ENCODE peak calls at places on chromosomes 12 and 14, in four cellular contexts. Z is CD8-positive, alpha-beta memory T cell; Y is KG1; P is AG04449. Q is an unnamed sample.

GRCh38 chr12:10867381-10867780 is 16.7 kb downstream of the PRH1 start:
- DNase-seq in Z (no peak), Y (no peak), P (no peak), Q (no peak)

GRCh38 chr12:108665608-108666202 is 32.0 kb upstream of the SELPLG start:
- DNase-seq in Z (no peak), Y (no peak), P (no peak), Q (no peak)

GRCh38 chr12:108193922-108194321 is 64.8 kb downstream of the WSCD2 start:
- DNase-seq in Z (no peak), Y (no peak), P (no peak), Q (no peak)

GRCh38 chr12:31900271-31900670 is 58.9 kb upstream of the RESF1 start:
- DNase-seq in Z (no peak), Y (no peak), P (no peak), Q (no peak)

GRCh38 chr12:68939500-68939899 is 6.5 kb upstream of the CPM start:
- DNase-seq in Z (no peak), Y (no peak), P (no peak), Q (no peak)

GRCh38 chr14:32648434-32648833 is 290.2 kb upstream of the NPAS3 start:
- DNase-seq in Z (no peak), Y (no peak), P (peak), Q (peak)

GRCh38 chr12:64583395-64584172 is 26.7 kb upstream of the RASSF3 start:
- DNase-seq in Z (no peak), Y (no peak), P (no peak), Q (no peak)

GRCh38 chr12:95059984-95060383 is 13.4 kb downstream of the NR2C1 start:
- DNase-seq in Z (no peak), Y (no peak), P (no peak), Q (no peak)